ENCODE peak calls at places on chromosomes 1 and 21, in nine cellular contexts. O is cardiac fibroblast; A is CD4-positive, alpha-beta T cell; W is Peyer's patch; X is BJ; F is endothelial cell of umbilical vein; Y is endothelial cell; J is CD8-positive, alpha-beta T cell; H is fibroblast of the aortic adventitia. T is an unnamed sample.

GRCh38 chr1:218346391-218347204 is 1.5 kb downstream of the TGFB2 start:
- DNase-seq in O (peak), A (peak), W (no peak), X (no peak), F (peak), Y (peak), J (no peak), H (peak), T (no peak)

GRCh38 chr1:228748431-228748830 is 13.2 kb downstream of the RHOU start:
- DNase-seq in O (no peak), A (no peak), W (no peak), X (no peak), F (no peak), Y (no peak), J (no peak), H (no peak), T (no peak)

GRCh38 chr1:23184203-23184602 is 15.5 kb upstream of the LUZP1 start:
- DNase-seq in O (no peak), A (no peak), W (no peak), X (no peak), F (no peak), Y (no peak), J (no peak), H (no peak), T (no peak)

GRCh38 chr1:109201123-109201703 is 12.5 kb upstream of the SARS1 start:
- DNase-seq in O (peak), A (no peak), W (no peak), X (peak), F (peak), Y (peak), J (peak), H (peak), T (no peak)

GRCh38 chr1:176765608-176766007 is 302.6 kb downstream of the PAPPA2 start:
- DNase-seq in O (no peak), A (no peak), W (no peak), X (no peak), F (no peak), Y (no peak), J (no peak), H (no peak), T (no peak)

GRCh38 chr1:214123061-214123784 is 135.4 kb downstream of the PROX1 start:
- DNase-seq in O (peak), A (peak), W (no peak), X (no peak), F (peak), Y (peak), J (peak), H (peak), T (no peak)

GRCh38 chr1:20290624-20291597 is at the start of gene VWA5B1:
- DNase-seq in O (peak), A (no peak), W (no peak), X (no peak), F (no peak), Y (peak), J (no peak), H (no peak), T (no peak)

GRCh38 chr1:221159608-221160007 is 280.4 kb downstream of the HLX start:
- DNase-seq in O (no peak), A (no peak), W (no peak), X (no peak), F (no peak), Y (no peak), J (no peak), H (no peak), T (no peak)

GRCh38 chr1:218463194-218464156 is 118.3 kb downstream of the TGFB2 start:
- DNase-seq in O (peak), A (no peak), W (no peak), X (peak), F (peak), Y (no peak), J (no peak), H (peak), T (no peak)

GRCh38 chr1:218090459-218090858 is 194.6 kb upstream of the RRP15 start:
- DNase-seq in O (no peak), A (no peak), W (no peak), X (no peak), F (no peak), Y (no peak), J (no peak), H (no peak), T (no peak)

GRCh38 chr1:114723915-114724314 is 7.3 kb upstream of the NRAS start:
- DNase-seq in O (no peak), A (no peak), W (no peak), X (no peak), F (no peak), Y (no peak), J (no peak), H (peak), T (no peak)

GRCh38 chr1:62905309-62905708 is 121.4 kb downstream of the ATG4C start:
- DNase-seq in O (no peak), A (no peak), W (no peak), X (no peak), F (no peak), Y (no peak), J (no peak), H (no peak), T (no peak)

GRCh38 chr1:59747469-59748014 is 67.2 kb upstream of the HOOK1 start:
- DNase-seq in O (no peak), A (no peak), W (no peak), X (no peak), F (peak), Y (no peak), J (no peak), H (no peak), T (no peak)

GRCh38 chr1:197451424-197451823 is 183.4 kb downstream of the CRB1 start:
- DNase-seq in O (no peak), A (no peak), W (no peak), X (no peak), F (no peak), Y (no peak), J (no peak), H (peak), T (no peak)

GRCh38 chr1:173191011-173191410 is 16.1 kb downstream of the TNFSF4 start:
- DNase-seq in O (peak), A (no peak), W (no peak), X (no peak), F (peak), Y (no peak), J (no peak), H (no peak), T (no peak)

GRCh38 chr1:153538315-153538821 is 2.4 kb downstream of the S100A5 start:
- DNase-seq in O (no peak), A (no peak), W (peak), X (no peak), F (no peak), Y (no peak), J (no peak), H (no peak), T (no peak)

GRCh38 chr1:107993920-107994319 is 28.9 kb upstream of the VAV3 start:
- DNase-seq in O (peak), A (no peak), W (peak), X (no peak), F (no peak), Y (no peak), J (no peak), H (no peak), T (no peak)

GRCh38 chr1:52579415-52579814 is 22.8 kb upstream of the GPX7 start:
- DNase-seq in O (peak), A (no peak), W (no peak), X (no peak), F (no peak), Y (no peak), J (no peak), H (no peak), T (no peak)

GRCh38 chr1:175124842-175125241 is 57.2 kb downstream of the TNN start:
- DNase-seq in O (peak), A (no peak), W (no peak), X (no peak), F (no peak), Y (no peak), J (no peak), H (peak), T (no peak)

GRCh38 chr1:207868769-207869721 is 41.9 kb downstream of the CD34 start:
- DNase-seq in O (peak), A (peak), W (peak), X (no peak), F (peak), Y (peak), J (peak), H (peak), T (peak)

GRCh38 chr1:147851149-147851548 is 51.4 kb upstream of the GJA8 start:
- DNase-seq in O (peak), A (no peak), W (no peak), X (no peak), F (peak), Y (no peak), J (no peak), H (no peak), T (no peak)

GRCh38 chr1:245742891-245743290 is 588.1 kb downstream of the KIF26B start:
- DNase-seq in O (no peak), A (no peak), W (no peak), X (no peak), F (no peak), Y (no peak), J (no peak), H (peak), T (no peak)

GRCh38 chr1:108758782-108759181 is 12.3 kb downstream of the STXBP3 start:
- DNase-seq in O (no peak), A (no peak), W (no peak), X (no peak), F (no peak), Y (no peak), J (no peak), H (no peak), T (no peak)

GRCh38 chr1:54094001-54094729 is 40.8 kb downstream of the TCEANC2 start:
- DNase-seq in O (no peak), A (no peak), W (peak), X (no peak), F (no peak), Y (no peak), J (no peak), H (no peak), T (no peak)

GRCh38 chr1:192905049-192905448 is 96.2 kb downstream of the RGS2 start:
- DNase-seq in O (peak), A (no peak), W (no peak), X (no peak), F (no peak), Y (no peak), J (no peak), H (peak), T (no peak)

GRCh38 chr1:210597555-210598134 is 268.9 kb downstream of the HHAT start:
- DNase-seq in O (peak), A (no peak), W (no peak), X (peak), F (no peak), Y (no peak), J (no peak), H (peak), T (no peak)

GRCh38 chr1:242751941-242752340 is 227.4 kb upstream of the PLD5 start:
- DNase-seq in O (no peak), A (no peak), W (no peak), X (no peak), F (no peak), Y (no peak), J (no peak), H (no peak), T (no peak)

GRCh38 chr1:74652711-74653131 is 20.9 kb downstream of the ERICH3 start:
- DNase-seq in O (peak), A (no peak), W (no peak), X (peak), F (no peak), Y (peak), J (no peak), H (peak), T (no peak)

GRCh38 chr21:17542371-17542992 is 29.6 kb downstream of the CXADR start:
- DNase-seq in O (peak), A (no peak), W (no peak), X (no peak), F (peak), Y (no peak), J (no peak), H (no peak), T (no peak)

GRCh38 chr1:35663434-35663833 is 22.1 kb upstream of the PSMB2 start:
- DNase-seq in O (no peak), A (no peak), W (no peak), X (no peak), F (no peak), Y (no peak), J (no peak), H (no peak), T (no peak)

GRCh38 chr1:32693455-32694174 is 9.0 kb downstream of the SYNC start:
- DNase-seq in O (no peak), A (no peak), W (peak), X (no peak), F (no peak), Y (no peak), J (no peak), H (no peak), T (no peak)

GRCh38 chr1:172917972-172918371 is 132.8 kb downstream of the TNFSF18 start:
- DNase-seq in O (peak), A (no peak), W (no peak), X (peak), F (peak), Y (no peak), J (no peak), H (peak), T (no peak)

GRCh38 chr1:9500756-9501754 is 38.2 kb upstream of the SLC25A33 start:
- DNase-seq in O (no peak), A (no peak), W (no peak), X (no peak), F (no peak), Y (no peak), J (no peak), H (no peak), T (no peak)

GRCh38 chr21:41658321-41658720 is 108.5 kb downstream of the RIPK4 start:
- DNase-seq in O (no peak), A (no peak), W (peak), X (no peak), F (no peak), Y (no peak), J (no peak), H (no peak), T (no peak)

GRCh38 chr1:84027368-84027767 is 28.4 kb upstream of the TTLL7 start:
- DNase-seq in O (no peak), A (no peak), W (no peak), X (no peak), F (no peak), Y (no peak), J (no peak), H (no peak), T (no peak)

GRCh38 chr1:13710097-13710496 is 10.1 kb downstream of the PRDM2 start:
- DNase-seq in O (no peak), A (no peak), W (no peak), X (no peak), F (no peak), Y (no peak), J (no peak), H (no peak), T (no peak)

GRCh38 chr1:13714851-13715250 is 14.9 kb downstream of the PRDM2 start:
- DNase-seq in O (no peak), A (no peak), W (no peak), X (no peak), F (no peak), Y (no peak), J (no peak), H (no peak), T (no peak)
- TF ChIP-seq CTCF in O (no peak), A (no peak), W (peak), X (peak), F (peak), Y (peak), J (peak), H (peak), T (no peak)

GRCh38 chr1:169604781-169605560 is 18.7 kb upstream of the F5 start:
- DNase-seq in O (no peak), A (peak), W (no peak), X (no peak), F (no peak), Y (no peak), J (peak), H (no peak), T (peak)

GRCh38 chr1:169595764-169596711 is 9.8 kb upstream of the F5 start:
- DNase-seq in O (peak), A (no peak), W (no peak), X (no peak), F (peak), Y (peak), J (no peak), H (peak), T (no peak)

DNA sequence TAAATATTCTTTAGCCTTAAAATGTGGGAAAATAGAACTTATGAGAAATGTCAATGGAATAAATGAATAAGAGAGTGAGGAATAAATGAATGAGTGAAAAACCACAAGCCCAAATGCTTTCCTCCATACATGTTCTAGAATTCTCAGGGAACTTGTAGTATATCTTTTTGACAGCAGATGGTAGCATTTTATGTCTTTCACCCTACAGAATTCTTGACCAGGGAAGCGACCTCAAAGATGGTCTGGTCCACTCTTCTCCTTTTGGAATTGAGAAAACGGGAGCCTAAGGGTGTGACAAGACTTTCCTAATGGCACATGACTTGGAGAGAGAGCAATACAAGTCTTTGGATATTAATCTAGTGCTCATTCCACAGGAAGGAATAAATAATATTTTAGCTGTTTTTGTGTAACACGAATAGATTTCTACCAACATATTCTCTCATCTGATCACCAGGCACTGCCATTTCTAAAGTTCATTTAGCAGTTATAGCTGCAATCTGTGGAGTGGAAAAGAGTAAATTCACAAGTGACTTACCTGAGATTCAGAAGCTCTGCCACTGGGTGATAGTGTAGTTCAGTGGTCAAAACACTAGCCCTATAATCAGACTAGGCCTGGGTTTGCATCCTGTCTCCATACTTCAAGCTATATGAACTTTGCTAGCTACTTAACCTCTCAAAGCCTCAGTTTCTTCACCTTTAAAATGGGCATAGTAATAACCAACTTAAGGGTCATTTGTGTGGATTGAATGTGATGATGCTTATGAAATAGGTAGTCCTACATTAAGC is 15.0 kb upstream of the F5 start:
- DNase-seq in O (peak), A (no peak), W (no peak), X (no peak), F (peak), Y (no peak), J (no peak), H (peak), T (no peak)
- TF ChIP-seq CTCF in O (peak), A (peak), W (peak), X (peak), F (peak), Y (peak), J (peak), H (peak), T (peak)

GRCh38 chr1:90346757-90347156 is 351.8 kb downstream of the ZNF326 start:
- DNase-seq in O (no peak), A (no peak), W (no peak), X (no peak), F (no peak), Y (no peak), J (no peak), H (no peak), T (no peak)

GRCh38 chr1:90347366-90347765 is 352.5 kb downstream of the ZNF326 start:
- DNase-seq in O (no peak), A (no peak), W (no peak), X (no peak), F (no peak), Y (no peak), J (no peak), H (no peak), T (no peak)

GRCh38 chr1:90351019-90351418 is 356.1 kb downstream of the ZNF326 start:
- DNase-seq in O (no peak), A (no peak), W (no peak), X (no peak), F (no peak), Y (no peak), J (no peak), H (no peak), T (no peak)

GRCh38 chr1:90349510-90349909 is 354.6 kb downstream of the ZNF326 start:
- DNase-seq in O (no peak), A (no peak), W (no peak), X (no peak), F (no peak), Y (no peak), J (no peak), H (no peak), T (no peak)

DNA sequence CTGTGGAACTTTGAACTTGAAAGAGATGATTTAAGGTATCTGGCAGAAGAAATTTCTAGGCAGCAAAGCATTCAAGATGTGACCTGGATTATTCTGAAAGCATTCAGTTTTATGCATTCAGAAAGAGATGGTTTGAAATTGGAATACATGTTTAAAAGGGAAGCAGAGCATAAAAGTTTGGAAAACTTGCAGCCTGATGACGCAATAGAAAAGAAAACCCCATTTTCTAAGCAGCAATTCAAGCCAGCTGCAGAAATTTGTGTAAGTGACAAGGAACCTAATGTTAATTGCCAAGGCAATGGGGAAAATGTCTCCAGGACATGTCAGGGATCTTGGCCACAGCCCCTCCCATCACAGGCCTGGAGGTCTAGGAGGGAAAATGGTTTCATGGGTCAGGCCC is 354.0 kb downstream of the ZNF326 start:
- DNase-seq in O (no peak), A (no peak), W (no peak), X (no peak), F (no peak), Y (no peak), J (no peak), H (no peak), T (no peak)
- TF ChIP-seq CTCF in O (no peak), A (no peak), W (no peak), X (no peak), F (no peak), Y (no peak), J (no peak), H (no peak), T (no peak)

DNA sequence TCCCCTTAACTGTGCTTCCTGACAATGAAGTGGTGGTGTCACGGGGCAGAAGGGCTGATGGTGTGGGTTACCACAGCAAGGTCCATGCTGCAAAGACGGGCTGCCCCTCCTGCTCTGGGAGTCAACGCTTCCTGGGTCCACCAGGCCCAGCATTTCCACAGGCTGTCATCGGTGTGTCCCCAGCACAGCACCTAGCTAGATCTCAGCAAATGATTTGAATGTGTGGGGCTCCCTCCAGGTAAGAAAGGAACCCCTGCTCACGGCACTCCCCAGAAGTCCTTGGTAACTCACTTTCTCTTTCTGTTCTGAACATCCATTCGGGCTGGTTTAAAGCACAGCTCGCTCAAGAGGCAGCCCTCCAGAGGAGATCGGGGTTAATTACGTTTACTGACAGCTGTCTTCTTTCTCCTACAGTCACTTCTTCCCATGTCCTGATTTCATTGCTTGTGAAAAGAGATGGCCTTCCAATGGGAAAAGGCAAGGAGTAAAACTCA is 27.3 kb downstream of the HIVEP3 start:
- DNase-seq in O (peak), A (peak), W (peak), X (no peak), F (peak), Y (no peak), J (peak), H (peak), T (peak)
- TF ChIP-seq CTCF in O (no peak), A (peak), W (no peak), X (no peak), F (peak), Y (no peak), J (peak), H (peak), T (peak)

GRCh38 chr1:2269193-2269921 is 41.2 kb downstream of the SKI start:
- DNase-seq in O (no peak), A (no peak), W (no peak), X (no peak), F (no peak), Y (no peak), J (no peak), H (no peak), T (no peak)
- TF ChIP-seq CTCF in O (no peak), A (no peak), W (no peak), X (no peak), F (no peak), Y (no peak), J (no peak), H (no peak), T (no peak)

GRCh38 chr1:236888126-236888525 is 93.0 kb downstream of the MTR start:
- DNase-seq in O (no peak), A (no peak), W (no peak), X (no peak), F (no peak), Y (no peak), J (no peak), H (no peak), T (no peak)
- TF ChIP-seq CTCF in O (no peak), A (no peak), W (no peak), X (no peak), F (no peak), Y (no peak), J (no peak), H (no peak), T (no peak)